ENCODE peak calls at places on chromosomes 6 and 20, in ten cellular contexts. Z is RWPE2; P is effector CD8-positive, alpha-beta T cell; Q is astrocyte of the cerebellum; R is left cardiac atrium; O is heart left ventricle; K is CD4-positive, alpha-beta T cell; L is GDM1; C is IMR-90; X is HS-5. S is an unnamed sample.

GRCh38 chr6:15709665-15710269 is 46.9 kb upstream of the DTNBP1 start:
- DNase-seq in P (no peak), K (no peak), Z (no peak), O (no peak), R (no peak), C (no peak), X (no peak), L (no peak), Q (no peak), S (no peak)

GRCh38 chr6:158552796-158553138 is 7.1 kb upstream of the TMEM181 start:
- DNase-seq in Z (no peak), L (no peak), P (no peak), K (no peak), X (no peak), C (no peak), Q (no peak), O (no peak), R (no peak), S (no peak)

GRCh38 chr6:27547157-27548075 is 74.5 kb upstream of the ZNF184 start:
- DNase-seq in L (no peak), R (no peak), X (peak; percentile 75), C (peak; percentile 68), Z (no peak), Q (no peak), K (no peak), P (no peak), O (no peak), S (no peak)

GRCh38 chr6:54252496-54252895 is 55.7 kb upstream of the TINAG start:
- DNase-seq in Q (no peak), R (no peak), P (no peak), L (no peak), C (no peak), O (no peak), K (no peak), Z (no peak), X (no peak), S (no peak)

GRCh38 chr6:162467679-162468078 is 259.9 kb downstream of the PRKN start:
- DNase-seq in X (no peak), O (peak; percentile 30), C (no peak), P (no peak), R (peak; percentile 50), Q (no peak), K (no peak), Z (no peak), L (no peak), S (no peak)

GRCh38 chr6:87541041-87541440 is 48.7 kb downstream of the RARS2 start:
- DNase-seq in X (no peak), Z (no peak), P (no peak), L (no peak), Q (no peak), C (no peak), R (no peak), K (no peak), O (no peak), S (no peak)

GRCh38 chr6:36098920-36099647 is 31.2 kb upstream of the MAPK13 start:
- DNase-seq in P (no peak), R (no peak), X (no peak), Z (no peak), K (no peak), O (no peak), L (peak; percentile 58), Q (no peak), C (peak; percentile 20), S (peak; percentile 23)

GRCh38 chr6:42028234-42029061 is 21.9 kb upstream of the TAF8 start:
- DNase-seq in L (peak; percentile 68), X (no peak), P (no peak), Z (no peak), R (peak; percentile 54), O (no peak), K (no peak), C (peak; percentile 86), Q (no peak), S (no peak)

GRCh38 chr20:8153281-8153908 is 21.3 kb downstream of the PLCB1 start:
- DNase-seq in R (no peak), Z (no peak), C (peak; percentile 27), K (no peak), Q (no peak), P (no peak), O (no peak), X (no peak), L (peak; percentile 15), S (no peak)

GRCh38 chr6:104428201-104428600 is 431.5 kb downstream of the HACE1 start:
- DNase-seq in R (no peak), X (no peak), Q (no peak), L (no peak), C (no peak), Z (no peak), P (no peak), K (no peak), O (no peak), S (no peak)

GRCh38 chr20:64149809-64150560 is 14.3 kb upstream of the MYT1 start:
- DNase-seq in Z (peak; percentile 65), O (no peak), Q (no peak), R (no peak), C (no peak), K (no peak), L (no peak), P (no peak), X (no peak), S (no peak)

GRCh38 chr6:112360498-112360897 is 13.4 kb downstream of the RFPL4B start:
- DNase-seq in X (no peak), P (no peak), L (no peak), Q (no peak), Z (no peak), R (peak; percentile 43), K (no peak), C (peak; percentile 29), O (no peak), S (peak; percentile 14)

GRCh38 chr6:46626228-46626909 is 26.2 kb downstream of the CYP39A1 start:
- DNase-seq in P (no peak), C (peak; percentile 21), X (no peak), K (no peak), Z (no peak), L (no peak), R (no peak), O (no peak), Q (peak; percentile 35), S (peak; percentile 14)

GRCh38 chr6:91678679-91679078 is 1091.8 kb upstream of the MAP3K7 start:
- DNase-seq in Z (no peak), K (no peak), C (no peak), P (no peak), R (no peak), O (no peak), Q (no peak), L (no peak), X (no peak), S (no peak)

GRCh38 chr20:18001131-18001921 is 32.5 kb downstream of the MGME1 start:
- DNase-seq in Q (peak; percentile 65), R (peak; percentile 73), C (peak; percentile 69), X (no peak), O (peak; percentile 14), Z (peak; percentile 85), L (no peak), K (no peak), P (no peak), S (no peak)

GRCh38 chr6:32982084-32982701 is 13.8 kb downstream of the BRD2 start:
- DNase-seq in K (no peak), Q (no peak), P (no peak), R (no peak), O (no peak), X (no peak), L (no peak), Z (no peak), C (no peak), S (no peak)

GRCh38 chr20:40600441-40601235 is 88.4 kb downstream of the MAFB start:
- DNase-seq in X (no peak), Z (no peak), L (no peak), P (no peak), K (no peak), Q (no peak), C (no peak), O (no peak), R (no peak), S (no peak)

GRCh38 chr20:7728373-7728772 is 211.9 kb downstream of the HAO1 start:
- DNase-seq in O (no peak), L (no peak), C (no peak), Z (no peak), R (no peak), K (no peak), P (no peak), X (peak; percentile 35), Q (no peak), S (no peak)

GRCh38 chr20:61370841-61371303 is 118.8 kb downstream of the CDH4 start:
- DNase-seq in Q (no peak), R (no peak), O (no peak), K (no peak), Z (peak; percentile 77), L (no peak), X (no peak), P (no peak), C (no peak), S (no peak)

GRCh38 chr20:37209661-37210314 is 30.4 kb upstream of the MROH8 start:
- DNase-seq in P (no peak), Z (no peak), O (no peak), R (no peak), L (no peak), X (no peak), Q (no peak), C (no peak), K (no peak), S (no peak)

GRCh38 chr6:104689551-104690205 is 170.0 kb downstream of the HACE1 start:
- DNase-seq in O (no peak), R (no peak), Q (no peak), Z (no peak), P (no peak), K (no peak), C (peak; percentile 28), L (no peak), X (no peak), S (peak; percentile 25)

GRCh38 chr6:79574636-79575035 is 37.4 kb upstream of the LCA5 start:
- DNase-seq in P (no peak), R (no peak), Z (no peak), Q (peak; percentile 69), C (peak; percentile 78), L (no peak), X (peak; percentile 49), K (no peak), O (no peak), S (peak; percentile 23)

S was measured in iPS-NIHi11.